ENCODE peak calls at places on chromosomes 4 and X, in six cellular contexts. One of them, this sample, is unnamed.

GRCh38 chr4:126850286-126850685 is 782.5 kb upstream of the INTU start:
- DNase-seq in testis: no peak
- DNase-seq in fibroblast of lung: peak; percentile 93
- DNase-seq in body of pancreas: no peak
- DNase-seq in IMR-90: peak; percentile 99
- DNase-seq in kidney epithelial cell: peak; percentile 98
- DNase-seq in this sample: peak; percentile 85

GRCh38 chr4:133145758-133146157 is 3.3 kb upstream of the PCDH10 start:
- DNase-seq in testis: no peak
- DNase-seq in fibroblast of lung: no peak
- DNase-seq in body of pancreas: no peak
- DNase-seq in IMR-90: no peak
- DNase-seq in kidney epithelial cell: no peak
- DNase-seq in this sample: no peak

GRCh38 chr4:25299476-25300203 is 12.9 kb upstream of the ZCCHC4 start:
- DNase-seq in testis: no peak
- DNase-seq in fibroblast of lung: no peak
- DNase-seq in body of pancreas: peak; percentile 48
- DNase-seq in IMR-90: no peak
- DNase-seq in kidney epithelial cell: no peak
- DNase-seq in this sample: no peak

GRCh38 chr4:119781044-119781443 is 152.4 kb upstream of the PDE5A start:
- DNase-seq in testis: no peak
- DNase-seq in fibroblast of lung: no peak
- DNase-seq in body of pancreas: no peak
- DNase-seq in IMR-90: no peak
- DNase-seq in kidney epithelial cell: no peak
- DNase-seq in this sample: no peak

GRCh38 chr4:155263480-155263879 is 55.0 kb downstream of the NPY2R start:
- DNase-seq in testis: no peak
- DNase-seq in fibroblast of lung: no peak
- DNase-seq in body of pancreas: no peak
- DNase-seq in IMR-90: no peak
- DNase-seq in kidney epithelial cell: no peak
- DNase-seq in this sample: no peak

GRCh38 chrX:108091878-108092291 is 307 bp downstream of the ATG4A start:
- DNase-seq in testis: no peak
- DNase-seq in fibroblast of lung: no peak
- DNase-seq in body of pancreas: no peak
- DNase-seq in IMR-90: no peak
- DNase-seq in kidney epithelial cell: no peak
- DNase-seq in this sample: no peak

GRCh38 chrX:56615282-56615681 is 51.9 kb downstream of the UBQLN2 start:
- DNase-seq in testis: no peak
- DNase-seq in fibroblast of lung: no peak
- DNase-seq in body of pancreas: no peak
- DNase-seq in IMR-90: no peak
- DNase-seq in kidney epithelial cell: no peak
- DNase-seq in this sample: no peak

GRCh38 chr4:101349346-101350064 is 2.2 kb upstream of the PPP3CA start:
- DNase-seq in testis: peak; percentile 24
- DNase-seq in fibroblast of lung: peak; percentile 34
- DNase-seq in body of pancreas: peak; percentile 62
- DNase-seq in IMR-90: no peak
- DNase-seq in kidney epithelial cell: no peak
- DNase-seq in this sample: no peak

GRCh38 chr4:20028694-20029093 is 223.0 kb upstream of the SLIT2 start:
- DNase-seq in testis: no peak
- DNase-seq in fibroblast of lung: peak; percentile 26
- DNase-seq in body of pancreas: no peak
- DNase-seq in IMR-90: peak; percentile 55
- DNase-seq in kidney epithelial cell: peak; percentile 41
- DNase-seq in this sample: no peak

GRCh38 chrX:102154900-102155805 is 624 bp downstream of the BEX5 start:
- DNase-seq in testis: peak; percentile 16
- DNase-seq in fibroblast of lung: no peak
- DNase-seq in body of pancreas: peak; percentile 27
- DNase-seq in IMR-90: no peak
- DNase-seq in kidney epithelial cell: no peak
- DNase-seq in this sample: no peak

GRCh38 chr4:183430317-183430986 is 14.0 kb upstream of the CDKN2AIP start:
- DNase-seq in testis: no peak
- DNase-seq in fibroblast of lung: no peak
- DNase-seq in body of pancreas: no peak
- DNase-seq in IMR-90: no peak
- DNase-seq in kidney epithelial cell: no peak
- DNase-seq in this sample: no peak

GRCh38 chr4:13988347-13989265 is 361.1 kb upstream of the BOD1L1 start:
- DNase-seq in testis: peak; percentile 49
- DNase-seq in fibroblast of lung: peak; percentile 98
- DNase-seq in body of pancreas: no peak
- DNase-seq in IMR-90: peak; percentile 97
- DNase-seq in kidney epithelial cell: no peak
- DNase-seq in this sample: no peak

GRCh38 chr4:71872767-71873422 is 89.0 kb upstream of the GC start:
- DNase-seq in testis: no peak
- DNase-seq in fibroblast of lung: no peak
- DNase-seq in body of pancreas: no peak
- DNase-seq in IMR-90: no peak
- DNase-seq in kidney epithelial cell: no peak
- DNase-seq in this sample: no peak

GRCh38 chr4:3756343-3757059 is 9.7 kb upstream of the ADRA2C start:
- DNase-seq in testis: no peak
- DNase-seq in fibroblast of lung: no peak
- DNase-seq in body of pancreas: no peak
- DNase-seq in IMR-90: no peak
- DNase-seq in kidney epithelial cell: no peak
- DNase-seq in this sample: no peak

GRCh38 chr4:93764647-93765246 is 63.8 kb upstream of the ATOH1 start:
- DNase-seq in testis: peak; percentile 52
- DNase-seq in fibroblast of lung: peak; percentile 72
- DNase-seq in body of pancreas: peak; percentile 26
- DNase-seq in IMR-90: peak; percentile 44
- DNase-seq in kidney epithelial cell: no peak
- DNase-seq in this sample: peak; percentile 0

GRCh38 chrX:129875669-129876068 is 30.3 kb upstream of the UTP14A start:
- DNase-seq in testis: no peak
- DNase-seq in fibroblast of lung: peak; percentile 70
- DNase-seq in body of pancreas: no peak
- DNase-seq in IMR-90: peak; percentile 76
- DNase-seq in kidney epithelial cell: peak; percentile 43
- DNase-seq in this sample: peak; percentile 62

GRCh38 chrX:21738145-21738949 is 19.6 kb downstream of the SMPX start:
- DNase-seq in testis: peak; percentile 14
- DNase-seq in fibroblast of lung: no peak
- DNase-seq in body of pancreas: no peak
- DNase-seq in IMR-90: no peak
- DNase-seq in kidney epithelial cell: peak; percentile 12
- DNase-seq in this sample: no peak

GRCh38 chr4:2792711-2793577 is at the start of gene SH3BP2:
- DNase-seq in testis: peak; percentile 85
- DNase-seq in fibroblast of lung: peak; percentile 54
- DNase-seq in body of pancreas: peak; percentile 76
- DNase-seq in IMR-90: peak; percentile 49
- DNase-seq in kidney epithelial cell: no peak
- DNase-seq in this sample: no peak

GRCh38 chrX:19204623-19205022 is 82.4 kb upstream of the ADGRG2 start:
- DNase-seq in testis: no peak
- DNase-seq in fibroblast of lung: peak; percentile 23
- DNase-seq in body of pancreas: no peak
- DNase-seq in IMR-90: no peak
- DNase-seq in kidney epithelial cell: no peak
- DNase-seq in this sample: no peak

GRCh38 chr4:40608628-40609027 is 21.0 kb downstream of the RBM47 start:
- DNase-seq in testis: no peak
- DNase-seq in fibroblast of lung: no peak
- DNase-seq in body of pancreas: no peak
- DNase-seq in IMR-90: peak; percentile 44
- DNase-seq in kidney epithelial cell: no peak
- DNase-seq in this sample: no peak

GRCh38 chrX:45859407-45859806 is 658.7 kb upstream of the DIPK2B start:
- DNase-seq in testis: no peak
- DNase-seq in fibroblast of lung: no peak
- DNase-seq in body of pancreas: no peak
- DNase-seq in IMR-90: no peak
- DNase-seq in kidney epithelial cell: no peak
- DNase-seq in this sample: no peak

GRCh38 chrX:53312946-53313745 is 31.8 kb upstream of the IQSEC2 start:
- DNase-seq in testis: peak; percentile 72
- DNase-seq in fibroblast of lung: peak; percentile 52
- DNase-seq in body of pancreas: peak; percentile 67
- DNase-seq in IMR-90: peak; percentile 81
- DNase-seq in kidney epithelial cell: peak; percentile 9
- DNase-seq in this sample: no peak

GRCh38 chr4:66899422-66900065 is 645.8 kb downstream of the CENPC start:
- DNase-seq in testis: no peak
- DNase-seq in fibroblast of lung: no peak
- DNase-seq in body of pancreas: no peak
- DNase-seq in IMR-90: no peak
- DNase-seq in kidney epithelial cell: no peak
- DNase-seq in this sample: no peak

GRCh38 chrX:21907250-21907649 is 33.3 kb upstream of the SMS start:
- DNase-seq in testis: no peak
- DNase-seq in fibroblast of lung: peak; percentile 36
- DNase-seq in body of pancreas: no peak
- DNase-seq in IMR-90: peak; percentile 30
- DNase-seq in kidney epithelial cell: no peak
- DNase-seq in this sample: no peak

GRCh38 chrX:103918050-103918449 is 44.4 kb upstream of the TMSB15B start:
- DNase-seq in testis: peak; percentile 70
- DNase-seq in fibroblast of lung: peak; percentile 59
- DNase-seq in body of pancreas: peak; percentile 38
- DNase-seq in IMR-90: peak; percentile 68
- DNase-seq in kidney epithelial cell: no peak
- DNase-seq in this sample: no peak

GRCh38 chr4:16227462-16227868 is 1.2 kb upstream of the TAPT1 start:
- DNase-seq in testis: peak; percentile 71
- DNase-seq in fibroblast of lung: peak; percentile 45
- DNase-seq in body of pancreas: peak; percentile 43
- DNase-seq in IMR-90: peak; percentile 30
- DNase-seq in kidney epithelial cell: no peak
- DNase-seq in this sample: no peak
- TF ChIP-seq CTCF in testis: no peak
- TF ChIP-seq CTCF in fibroblast of lung: no peak
- TF ChIP-seq CTCF in body of pancreas: no peak
- TF ChIP-seq CTCF in IMR-90: no peak
- TF ChIP-seq CTCF in kidney epithelial cell: no peak
- TF ChIP-seq CTCF in this sample: no peak

DNA sequence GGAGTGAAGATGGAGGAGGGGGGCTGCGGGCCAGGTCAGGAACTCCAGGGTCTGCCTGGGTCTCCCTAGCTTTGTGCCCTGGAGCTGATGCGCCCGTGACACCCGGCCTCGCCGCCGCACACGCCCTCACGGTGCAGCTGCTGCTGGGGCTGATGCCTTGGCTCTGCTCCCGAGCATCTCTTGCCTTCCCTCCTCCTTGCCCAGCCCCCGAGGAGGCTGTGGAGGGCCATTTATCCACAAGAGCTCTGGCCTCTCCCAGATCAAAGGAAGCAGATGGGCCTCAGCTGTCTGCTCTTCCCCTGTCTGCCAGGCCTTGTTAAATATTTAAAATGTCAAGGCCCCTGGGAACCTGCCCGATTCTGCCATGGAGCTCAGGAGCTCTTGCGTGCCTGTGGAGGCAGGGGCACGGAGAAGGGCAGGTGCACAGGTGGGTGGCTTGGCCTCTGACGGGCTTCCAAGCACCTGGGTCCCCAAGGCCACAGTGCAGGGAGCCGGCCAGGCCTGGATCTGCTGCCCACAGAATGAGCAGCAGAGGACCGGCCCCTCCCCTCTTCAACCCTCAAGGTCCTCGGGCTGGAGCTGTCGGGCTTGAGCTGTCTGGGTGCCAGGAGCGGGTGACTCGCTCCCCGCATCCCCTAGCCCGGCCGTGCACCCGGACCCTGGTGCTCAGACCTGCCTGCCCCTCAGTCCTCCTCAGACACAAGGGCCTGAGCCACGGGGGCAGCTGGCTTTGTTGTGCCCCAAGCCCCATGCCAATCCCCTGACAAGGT is 20.3 kb downstream of the ATP2B3 start:
- DNase-seq in testis: no peak
- DNase-seq in fibroblast of lung: no peak
- DNase-seq in body of pancreas: peak; percentile 49
- DNase-seq in IMR-90: no peak
- DNase-seq in kidney epithelial cell: no peak
- DNase-seq in this sample: no peak
- H3K27me3 ChIP-seq in testis: no peaks in the 10 kb centered on the region
- H3K27me3 ChIP-seq in fibroblast of lung: no peaks in the 10 kb centered on the region
- H3K27me3 ChIP-seq in body of pancreas: no peaks in the 10 kb centered on the region
- H3K27me3 ChIP-seq in IMR-90: peaks cover 10% of the 10 kb centered on the region
- H3K27me3 ChIP-seq in kidney epithelial cell: peaks cover 6% of the 10 kb centered on the region
- H3K27me3 ChIP-seq in this sample: no peaks in the 10 kb centered on the region

GRCh38 chrX:134462927-134463326 is 3.0 kb downstream of the HPRT1 start:
- DNase-seq in testis: no peak
- DNase-seq in fibroblast of lung: no peak
- DNase-seq in body of pancreas: no peak
- DNase-seq in IMR-90: no peak
- DNase-seq in kidney epithelial cell: no peak
- DNase-seq in this sample: no peak
- H3K4me3 ChIP-seq in testis: no peak overlapping the region
- H3K4me3 ChIP-seq in fibroblast of lung: no peak overlapping the region
- H3K4me3 ChIP-seq in body of pancreas: no peak overlapping the region
- H3K4me3 ChIP-seq in IMR-90: no peak overlapping the region
- H3K4me3 ChIP-seq in kidney epithelial cell: no peak overlapping the region
- H3K4me3 ChIP-seq in this sample: no peak overlapping the region

GRCh38 chr4:74021617-74022016 is 16.9 kb downstream of the CXCL3 start:
- DNase-seq in testis: no peak
- DNase-seq in fibroblast of lung: no peak
- DNase-seq in body of pancreas: no peak
- DNase-seq in IMR-90: no peak
- DNase-seq in kidney epithelial cell: no peak
- DNase-seq in this sample: no peak

GRCh38 chr4:74018116-74018515 is 19.6 kb upstream of the CXCL5 start:
- DNase-seq in testis: no peak
- DNase-seq in fibroblast of lung: peak; percentile 76
- DNase-seq in body of pancreas: no peak
- DNase-seq in IMR-90: peak; percentile 82
- DNase-seq in kidney epithelial cell: no peak
- DNase-seq in this sample: no peak

GRCh38 chr4:74016068-74016467 is 17.6 kb upstream of the CXCL5 start:
- DNase-seq in testis: no peak
- DNase-seq in fibroblast of lung: peak; percentile 50
- DNase-seq in body of pancreas: no peak
- DNase-seq in IMR-90: peak; percentile 63
- DNase-seq in kidney epithelial cell: no peak
- DNase-seq in this sample: no peak

GRCh38 chr4:74015126-74015780 is 16.8 kb upstream of the CXCL5 start:
- DNase-seq in testis: no peak
- DNase-seq in fibroblast of lung: no peak
- DNase-seq in body of pancreas: no peak
- DNase-seq in IMR-90: no peak
- DNase-seq in kidney epithelial cell: no peak
- DNase-seq in this sample: no peak

DNA sequence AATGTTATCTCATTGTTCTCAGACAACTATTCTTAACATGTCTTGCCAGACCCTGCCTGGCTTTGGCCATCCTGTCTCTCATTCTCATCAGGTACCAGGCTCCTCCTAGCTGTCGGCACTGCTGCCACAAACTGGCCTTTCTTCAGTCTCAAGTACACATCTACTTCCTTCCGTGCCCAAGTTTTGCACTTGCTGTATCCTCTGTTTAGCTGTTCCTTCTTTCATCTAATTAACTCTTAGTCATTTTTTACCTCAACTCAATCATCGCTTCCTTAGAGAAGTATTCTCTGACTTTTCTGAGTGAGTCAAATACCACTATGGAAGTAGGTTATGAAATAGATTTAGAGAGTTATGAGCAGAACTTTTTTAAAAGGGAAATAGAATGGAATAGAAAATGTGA is 19.7 kb downstream of the CXCL3 start:
- DNase-seq in testis: no peak
- DNase-seq in fibroblast of lung: no peak
- DNase-seq in body of pancreas: no peak
- DNase-seq in IMR-90: peak; percentile 14
- DNase-seq in kidney epithelial cell: no peak
- DNase-seq in this sample: no peak
- TF ChIP-seq CTCF in testis: no peak
- TF ChIP-seq CTCF in fibroblast of lung: no peak
- TF ChIP-seq CTCF in body of pancreas: no peak
- TF ChIP-seq CTCF in IMR-90: no peak
- TF ChIP-seq CTCF in kidney epithelial cell: no peak
- TF ChIP-seq CTCF in this sample: no peak